ENCODE peak calls at places on chromosomes 13 and 19, in seven cellular contexts. Y, W, V, T, N, B and C are unnamed samples.

GRCh38 chr19:46173886-46174475 is 25.9 kb downstream of the IGFL2 start:
- DNase-seq in W (no peak), T (no peak), V (no peak), Y (no peak), B (no peak), N (no peak), C (no peak)

GRCh38 chr13:111911754-111912452 is 155.0 kb upstream of the SOX1 start:
- DNase-seq in Y (no peak), V (no peak), T (no peak), N (no peak), B (no peak), W (no peak), C (peak)

GRCh38 chr19:42065511-42065910 is 4.5 kb downstream of the GRIK5 start:
- DNase-seq in Y (no peak), W (no peak), B (no peak), V (no peak), T (no peak), N (no peak), C (no peak)

GRCh38 chr19:12665281-12665573 is 1.3 kb downstream of the MAN2B1 start:
- DNase-seq in Y (peak), T (peak), N (no peak), B (peak), V (no peak), W (peak), C (peak)

GRCh38 chr19:35073941-35074340 is 32.4 kb downstream of the HPN start:
- DNase-seq in T (no peak), B (no peak), N (no peak), Y (no peak), V (no peak), W (no peak), C (no peak)

GRCh38 chr13:110015253-110015652 is 228.9 kb upstream of the IRS2 start:
- DNase-seq in W (no peak), N (no peak), B (no peak), V (no peak), Y (no peak), T (no peak), C (no peak)

GRCh38 chr19:13037161-13037560 is 41.9 kb downstream of the NFIX start:
- DNase-seq in N (no peak), T (no peak), V (no peak), W (no peak), B (no peak), Y (no peak), C (no peak)

GRCh38 chr19:5293607-5294089 is 47.0 kb downstream of the PTPRS start:
- DNase-seq in Y (no peak), N (no peak), T (peak), V (peak), W (no peak), B (no peak), C (no peak)

GRCh38 chr19:41994521-41994971 is 516 bp upstream of the ATP1A3 start:
- DNase-seq in V (no peak), N (no peak), T (no peak), B (no peak), Y (no peak), W (no peak), C (no peak)

GRCh38 chr19:18266863-18267686 is 7.2 kb downstream of the IQCN start:
- DNase-seq in Y (no peak), W (no peak), V (no peak), T (no peak), N (no peak), B (no peak), C (no peak)

GRCh38 chr19:6772028-6772865 is at the start of gene VAV1:
- DNase-seq in B (peak), W (peak), Y (peak), V (no peak), N (no peak), T (peak), C (peak)

GRCh38 chr19:52492201-52492960 is 35.1 kb upstream of the ZNF808 start:
- DNase-seq in V (no peak), B (no peak), W (no peak), N (peak), T (no peak), Y (no peak), C (no peak)

GRCh38 chr19:18435848-18436631 is 1.9 kb downstream of the ISYNA1 start:
- DNase-seq in V (no peak), W (no peak), B (no peak), Y (no peak), T (peak), N (no peak), C (no peak)

GRCh38 chr19:19280561-19280960 is 7.5 kb upstream of the TM6SF2 start:
- DNase-seq in T (no peak), V (no peak), Y (no peak), B (no peak), W (no peak), N (no peak), C (no peak)

GRCh38 chr13:21039097-21039800 is 22.1 kb downstream of the LATS2 start:
- DNase-seq in N (no peak), V (no peak), W (no peak), T (no peak), B (no peak), Y (no peak), C (no peak)

GRCh38 chr13:50842711-50843255 is 709 bp downstream of the DLEU7 start:
- DNase-seq in B (no peak), T (peak), V (no peak), Y (no peak), N (no peak), W (no peak), C (no peak)

GRCh38 chr13:99086869-99087129 is 108.9 kb upstream of the DOCK9 start:
- DNase-seq in T (peak), Y (no peak), W (no peak), B (peak), V (no peak), N (no peak), C (peak)

GRCh38 chr13:42685762-42686560 is 95.4 kb upstream of the FAM216B start:
- DNase-seq in V (no peak), Y (no peak), N (no peak), T (no peak), B (no peak), W (no peak), C (no peak)